ENCODE peak calls at places on chromosomes 4 and X, in nine cellular contexts. L is A549; G is naive thymus-derived CD4-positive, alpha-beta T cell; Q is IMR-90; D is mesenchymal stem cell; Z is pancreas; P is left lung; M is ascending aorta; O is cardiac muscle cell. F is an unnamed sample. For H3K4me1 and H3K9me3, the result is how much of the 10 kb centered on the place peaks cover.

GRCh38 chr4:78119698-78120097 is 62.6 kb downstream of the FRAS1 start:
- DNase-seq in O (peak), M (no peak), G (no peak), Q (no peak), P (no peak), L (no peak), Z (no peak), D (no peak), F (no peak)

GRCh38 chrX:115940888-115941332 is 229.6 kb upstream of the AGTR2 start:
- DNase-seq in G (no peak), O (peak), P (peak), Q (peak), L (peak), M (no peak), Z (peak), D (peak), F (no peak)

GRCh38 chr4:57265831-57266582 is 155.8 kb upstream of the IGFBP7 start:
- DNase-seq in L (no peak), P (no peak), G (no peak), O (no peak), D (peak), M (no peak), Q (no peak), Z (no peak), F (no peak)

GRCh38 chrX:72133851-72134546 is 2.3 kb upstream of the RTL5 start:
- DNase-seq in Q (no peak), P (no peak), D (no peak), Z (no peak), L (no peak), O (no peak), G (no peak), M (no peak), F (no peak)

GRCh38 chr4:64564126-64564525 is 154.9 kb upstream of the TECRL start:
- DNase-seq in P (no peak), Z (no peak), Q (no peak), D (no peak), O (no peak), L (no peak), G (no peak), M (no peak), F (no peak)

GRCh38 chr4:26235500-26235899 is 85.3 kb upstream of the RBPJ start:
- DNase-seq in O (peak), G (no peak), Q (peak), D (peak), Z (peak), L (no peak), M (no peak), P (peak), F (peak)

GRCh38 chr4:40990202-40990898 is 224.0 kb downstream of the APBB2 start:
- DNase-seq in M (no peak), L (peak), O (peak), Z (no peak), G (no peak), P (no peak), Q (peak), D (peak), F (peak)

GRCh38 chrX:109777749-109778148 is 44.7 kb upstream of the ACSL4 start:
- DNase-seq in D (no peak), L (no peak), M (no peak), Z (no peak), G (no peak), P (no peak), O (no peak), Q (no peak), F (no peak)

GRCh38 chr4:52037730-52038108 is 380 bp downstream of the SGCB start:
- DNase-seq in M (no peak), O (peak), G (peak), D (peak), L (peak), Q (peak), Z (no peak), P (peak), F (no peak)

GRCh38 chr4:99537674-99538073 is 26.2 kb downstream of the TRMT10A start:
- DNase-seq in L (no peak), D (no peak), Q (no peak), P (no peak), G (no peak), Z (no peak), M (no peak), O (no peak), F (no peak)

GRCh38 chrX:132227383-132228112 is 8.3 kb upstream of the RAP2C start:
- DNase-seq in Z (no peak), P (no peak), O (peak), G (no peak), D (peak), L (no peak), M (no peak), Q (peak), F (no peak)

GRCh38 chr4:185242749-185243533 is 33.5 kb downstream of the SNX25 start:
- DNase-seq in O (peak), M (no peak), G (no peak), Z (no peak), Q (peak), D (no peak), P (no peak), L (no peak), F (no peak)

GRCh38 chr4:125368161-125368560 is 53.4 kb downstream of the FAT4 start:
- DNase-seq in G (no peak), O (peak), Q (peak), P (no peak), D (peak), M (no peak), Z (no peak), L (no peak), F (no peak)

GRCh38 chr4:24569662-24570061 is 14.7 kb downstream of the DHX15 start:
- DNase-seq in O (no peak), D (no peak), L (no peak), G (no peak), Q (no peak), Z (no peak), P (no peak), M (no peak), F (no peak)

GRCh38 chr4:2924765-2925301 is 38.4 kb downstream of the NOP14 start:
- DNase-seq in Q (no peak), Z (peak), M (no peak), O (no peak), P (peak), G (no peak), D (no peak), L (no peak), F (no peak)

GRCh38 chr4:168221298-168221697 is 97.3 kb downstream of the DDX60 start:
- DNase-seq in L (no peak), G (no peak), O (peak), Z (no peak), P (no peak), M (no peak), Q (peak), D (peak), F (no peak)

GRCh38 chr4:47031011-47031678 is at the start of gene GABRB1:
- DNase-seq in Q (peak), O (peak), P (peak), M (no peak), G (no peak), L (peak), Z (peak), D (peak), F (peak)

GRCh38 chrX:153845195-153845594 is 14.9 kb upstream of the PDZD4 start:
- DNase-seq in P (no peak), D (no peak), O (no peak), Q (no peak), M (no peak), G (no peak), L (no peak), Z (no peak), F (no peak)

GRCh38 chr4:1200425-1201035 is 28.1 kb upstream of the SPON2 start:
- DNase-seq in L (no peak), O (peak), Q (peak), P (peak), Z (no peak), D (peak), G (no peak), M (no peak), F (no peak)
- H3K4me1 ChIP-seq in L (under half), O (under half), Q (under half), P (under half), Z (under half), D (half or more), G (under half), M (under half), F (under half)

GRCh38 chrX:79366556-79366887 is 612 bp downstream of the ITM2A start:
- DNase-seq in O (no peak), M (no peak), D (no peak), L (no peak), Q (no peak), Z (no peak), P (no peak), G (no peak), F (no peak)

GRCh38 chrX:79364306-79364705 is 2.8 kb downstream of the ITM2A start:
- DNase-seq in L (no peak), P (no peak), G (no peak), Z (no peak), O (no peak), D (no peak), M (no peak), Q (no peak), F (no peak)

GRCh38 chrX:79366888-79367749 is at the start of gene ITM2A:
- DNase-seq in G (peak), Z (peak), L (no peak), P (peak), Q (no peak), M (no peak), D (no peak), O (peak), F (no peak)

GRCh38 chrX:79367907-79368306 is 773 bp upstream of the ITM2A start:
- DNase-seq in D (no peak), M (no peak), G (no peak), L (no peak), Q (no peak), Z (no peak), P (no peak), O (no peak), F (no peak)

GRCh38 chrX:79365591-79365990 is 1.5 kb downstream of the ITM2A start:
- DNase-seq in G (no peak), D (no peak), M (no peak), L (no peak), Z (no peak), P (no peak), O (no peak), Q (no peak), F (no peak)
- H3K4me3 ChIP-seq in G (peak), D (no peak), M (peak), L (no peak), Z (no peak), P (peak), O (no peak), Q (no peak), F (no peak)

DNA sequence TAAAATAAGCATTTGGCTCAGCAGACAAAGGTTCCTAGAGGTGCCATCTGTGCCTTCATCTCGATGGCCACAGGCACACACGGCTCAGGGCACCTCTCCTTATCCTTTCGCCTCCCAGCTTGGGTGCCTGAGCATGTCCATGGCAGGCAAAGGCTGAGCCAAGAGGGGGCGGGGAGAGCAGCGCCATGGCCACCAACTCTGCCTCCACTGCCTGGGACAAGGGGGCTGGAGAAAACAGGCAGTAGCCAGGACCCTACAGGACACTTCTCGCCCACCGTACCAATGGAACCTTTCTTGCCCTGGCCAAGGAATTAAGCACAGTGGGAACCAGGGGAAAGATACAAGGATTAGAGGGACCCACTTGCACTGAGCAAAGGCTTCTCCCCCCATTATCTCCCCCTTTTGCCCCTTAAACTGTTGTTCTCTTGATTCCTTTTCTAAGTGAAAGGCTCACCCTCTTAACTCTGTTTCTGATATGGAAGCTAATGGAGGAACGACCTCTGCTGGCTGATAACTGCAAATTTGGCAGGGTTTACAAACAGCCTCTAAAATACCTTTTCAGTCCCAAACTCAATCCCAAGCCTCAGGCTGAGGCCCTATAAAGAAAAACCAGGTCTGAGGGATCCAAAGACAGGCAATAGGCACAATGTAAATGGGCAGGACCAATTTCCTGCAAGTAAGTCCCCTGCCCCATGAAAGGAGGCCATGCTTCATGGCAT is 335.2 kb downstream of the ADAM29 start:
- DNase-seq in O (no peak), Q (no peak), M (no peak), L (peak), Z (no peak), P (no peak), D (peak), G (no peak), F (no peak)
- H3K9me3 ChIP-seq in O (under half), Q (under half), M (under half), L (under half), Z (under half), P (under half), D (under half), G (under half), F (under half)

DNA sequence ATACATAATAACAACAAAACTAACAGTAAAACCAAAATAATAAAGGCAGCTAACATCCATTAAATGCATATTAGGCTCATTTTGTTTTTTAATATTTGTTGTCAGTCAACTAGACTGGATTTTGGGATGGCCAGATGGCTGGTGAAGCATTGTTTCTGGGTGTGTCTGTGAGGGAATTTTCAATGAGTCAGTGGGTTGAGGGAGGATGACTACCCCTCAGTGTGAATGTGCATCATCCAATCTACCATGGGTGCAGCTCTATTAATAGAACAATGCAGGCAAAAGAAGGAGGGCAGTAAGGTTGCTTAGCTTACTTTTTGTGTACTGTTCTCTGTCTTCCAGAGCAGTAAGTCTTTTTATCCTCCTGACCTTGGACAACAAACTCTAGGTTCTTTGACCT is 484.2 kb upstream of the HS3ST1 start:
- DNase-seq in M (no peak), O (peak), Q (no peak), D (no peak), P (no peak), L (peak), Z (no peak), G (no peak), F (no peak)
- H3K4me1 ChIP-seq in M (under half), O (under half), Q (under half), D (under half), P (under half), L (under half), Z (under half), G (under half), F (under half)

DNA sequence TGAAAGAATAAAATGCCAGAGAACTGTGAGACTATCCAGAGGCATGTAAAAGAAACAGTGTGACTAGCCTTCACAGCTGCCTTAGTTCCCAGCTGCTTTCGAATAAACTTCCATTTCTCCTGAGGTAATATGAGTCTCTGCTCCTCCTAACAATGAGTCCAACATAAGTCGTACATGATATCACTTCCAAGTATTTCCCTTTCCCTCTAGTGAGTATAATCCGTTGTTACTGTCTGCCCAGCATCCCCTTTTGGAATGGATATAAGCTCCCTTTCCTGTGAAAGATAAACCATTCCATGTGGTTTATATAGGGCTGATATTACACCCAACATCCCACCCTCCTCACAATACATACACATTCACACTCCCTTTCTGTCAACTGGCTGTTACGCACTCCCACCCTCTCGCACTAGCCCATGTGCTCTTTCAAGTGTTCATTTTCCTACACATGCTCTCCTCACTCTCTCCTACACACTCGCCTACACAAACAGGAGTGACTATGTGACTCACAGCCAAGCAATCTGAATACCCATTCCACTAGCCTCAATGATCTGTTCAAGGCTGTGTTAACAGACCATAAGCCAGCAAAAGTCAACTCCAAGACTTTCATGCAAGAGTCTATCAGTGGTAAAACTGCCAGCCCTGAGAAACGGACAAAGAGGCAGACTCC is 5.0 kb downstream of the NAF1 start:
- DNase-seq in L (no peak), D (peak), Z (no peak), M (no peak), G (no peak), O (peak), P (no peak), Q (peak), F (no peak)
- H3K4me3 ChIP-seq in L (no peak), D (no peak), Z (no peak), M (no peak), G (no peak), O (no peak), P (no peak), Q (peak), F (no peak)

DNA sequence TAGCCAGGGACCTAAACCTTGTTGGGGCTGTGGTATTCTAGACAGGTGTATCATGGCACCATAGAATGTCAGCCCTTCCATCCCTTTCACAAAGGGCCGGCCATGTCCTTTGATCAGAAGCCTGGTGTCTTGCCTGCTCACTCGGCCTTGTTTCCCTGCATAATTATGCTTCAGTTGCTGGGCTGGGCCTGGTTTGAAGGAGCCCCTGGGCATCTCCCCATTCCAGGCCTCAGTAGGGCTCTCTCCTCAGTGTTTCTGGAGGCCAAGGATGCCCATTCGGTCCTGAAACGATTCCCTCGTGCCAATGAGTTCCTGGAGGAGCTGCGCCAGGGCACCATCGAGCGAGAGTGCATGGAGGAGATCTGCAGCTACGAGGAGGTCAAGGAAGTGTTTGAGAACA is 4.5 kb downstream of the PRRG3 start:
- DNase-seq in G (no peak), D (no peak), M (no peak), Z (no peak), Q (no peak), P (no peak), L (no peak), O (no peak), F (no peak)
- H3K9me3 ChIP-seq in G (under half), D (under half), M (under half), Z (under half), Q (under half), P (under half), L (under half), O (under half), F (under half)

GRCh38 chr4:181908168-181908567 is 335.0 kb upstream of the TENM3 start:
- DNase-seq in M (no peak), Z (no peak), D (no peak), P (no peak), O (no peak), G (no peak), L (no peak), Q (peak), F (no peak)

GRCh38 chr4:181905708-181906107 is 337.5 kb upstream of the TENM3 start:
- DNase-seq in Z (no peak), D (no peak), O (no peak), G (no peak), Q (no peak), L (no peak), M (no peak), P (no peak), F (no peak)

GRCh38 chr4:181909368-181909767 is 333.8 kb upstream of the TENM3 start:
- DNase-seq in D (no peak), G (no peak), M (no peak), Q (peak), O (peak), Z (no peak), L (no peak), P (no peak), F (no peak)

DNA sequence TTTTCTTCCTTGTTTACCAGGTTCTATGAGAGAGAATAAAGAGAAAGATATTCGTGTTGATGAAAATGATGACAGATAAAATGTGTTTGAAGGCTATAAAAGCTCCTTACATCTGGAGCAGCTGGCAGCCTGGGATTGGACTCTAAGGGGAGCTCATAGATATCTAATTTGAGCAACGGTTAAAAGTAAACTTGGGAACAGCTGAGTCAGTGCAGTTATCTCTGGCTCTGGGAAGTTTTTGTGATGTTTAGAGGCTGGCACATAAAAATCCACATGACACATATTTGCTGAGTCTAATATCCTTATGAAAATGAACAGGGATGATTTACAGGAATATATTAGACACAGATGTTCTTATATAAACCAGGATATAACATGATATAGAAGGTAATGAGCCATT is 331.8 kb upstream of the TENM3 start:
- DNase-seq in M (no peak), P (no peak), D (no peak), Q (peak), O (peak), G (no peak), Z (no peak), L (no peak), F (no peak)
- H3K4me1 ChIP-seq in M (under half), P (under half), D (under half), Q (under half), O (under half), G (under half), Z (under half), L (under half), F (under half)

DNA sequence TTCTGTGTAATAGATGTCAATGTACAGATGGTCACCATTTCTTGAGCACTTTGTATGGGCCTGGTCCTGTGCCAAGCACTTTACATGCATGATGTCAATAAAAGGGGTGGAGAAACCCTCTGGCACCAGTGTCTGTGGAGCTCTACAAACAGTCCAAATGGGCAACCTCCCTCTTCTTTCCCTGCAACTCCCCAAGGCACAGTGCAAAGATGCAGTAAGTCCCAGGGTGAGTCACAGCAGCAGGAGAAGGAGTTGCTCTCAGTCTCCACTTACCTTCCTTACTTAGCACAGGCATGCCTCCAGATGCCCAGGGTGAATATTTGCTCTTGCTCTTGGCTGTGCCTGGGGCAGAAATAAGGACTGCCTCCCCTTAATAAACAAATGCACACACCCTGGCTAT is 4.3 kb downstream of the OCIAD2 start:
- DNase-seq in Z (no peak), L (peak), G (no peak), M (no peak), Q (peak), P (peak), D (peak), O (peak), F (no peak)
- H3K4me3 ChIP-seq in Z (no peak), L (no peak), G (no peak), M (no peak), Q (no peak), P (no peak), D (no peak), O (no peak), F (no peak)

GRCh38 chr4:11623726-11624037 is 195.0 kb upstream of the HS3ST1 start:
- DNase-seq in Z (no peak), D (no peak), Q (peak), M (no peak), O (peak), P (peak), G (no peak), L (peak), F (no peak)
- H3K9me3 ChIP-seq in Z (under half), D (under half), Q (under half), M (under half), O (under half), P (under half), G (under half), L (under half), F (under half)

GRCh38 chr4:152944678-152945320 is 8.7 kb downstream of the FHDC1 start:
- DNase-seq in Z (no peak), M (no peak), O (no peak), L (no peak), Q (no peak), P (no peak), D (no peak), G (no peak), F (no peak)
- H3K4me1 ChIP-seq in Z (under half), M (under half), O (under half), L (under half), Q (under half), P (under half), D (under half), G (under half), F (under half)